ENCODE peak calls at places on chromosome 17, in nine cellular contexts. One of them, this sample, is unnamed.

GRCh38 chr17:11366451-11366850 is 125.4 kb downstream of the SHISA6 start:
- DNase-seq in AG04450: no peak
- DNase-seq in GM23248: no peak
- DNase-seq in cardiac muscle cell: peak
- DNase-seq in dorsolateral prefrontal cortex: peak
- DNase-seq in heart left ventricle: no peak
- DNase-seq in CD8-positive, alpha-beta T cell: no peak
- DNase-seq in suprapubic skin: no peak
- DNase-seq in transverse colon: no peak
- DNase-seq in this sample: no peak

GRCh38 chr17:77963441-77963840 is 4.9 kb downstream of the TNRC6C start:
- DNase-seq in CD8-positive, alpha-beta T cell: peak
- DNase-seq in suprapubic skin: no peak
- DNase-seq in transverse colon: peak
- DNase-seq in heart left ventricle: no peak
- DNase-seq in GM23248: peak
- DNase-seq in AG04450: peak
- DNase-seq in dorsolateral prefrontal cortex: peak
- DNase-seq in cardiac muscle cell: peak
- DNase-seq in this sample: no peak

GRCh38 chr17:50354776-50355175 is 8.8 kb downstream of the XYLT2 start:
- DNase-seq in AG04450: no peak
- DNase-seq in heart left ventricle: no peak
- DNase-seq in cardiac muscle cell: no peak
- DNase-seq in transverse colon: no peak
- DNase-seq in dorsolateral prefrontal cortex: no peak
- DNase-seq in CD8-positive, alpha-beta T cell: no peak
- DNase-seq in suprapubic skin: peak
- DNase-seq in GM23248: no peak
- DNase-seq in this sample: no peak

GRCh38 chr17:15920758-15921239 is 24.1 kb upstream of the ADORA2B start:
- DNase-seq in AG04450: peak
- DNase-seq in GM23248: peak
- DNase-seq in cardiac muscle cell: no peak
- DNase-seq in CD8-positive, alpha-beta T cell: no peak
- DNase-seq in transverse colon: peak
- DNase-seq in suprapubic skin: peak
- DNase-seq in heart left ventricle: no peak
- DNase-seq in dorsolateral prefrontal cortex: no peak
- DNase-seq in this sample: peak

GRCh38 chr17:74842146-74842598 is 17.5 kb downstream of the GRIN2C start:
- DNase-seq in AG04450: no peak
- DNase-seq in transverse colon: no peak
- DNase-seq in dorsolateral prefrontal cortex: no peak
- DNase-seq in cardiac muscle cell: no peak
- DNase-seq in suprapubic skin: no peak
- DNase-seq in CD8-positive, alpha-beta T cell: no peak
- DNase-seq in heart left ventricle: no peak
- DNase-seq in GM23248: peak
- DNase-seq in this sample: no peak

GRCh38 chr17:44502598-44503079 is 567 bp downstream of the GPATCH8 start:
- DNase-seq in cardiac muscle cell: no peak
- DNase-seq in heart left ventricle: peak
- DNase-seq in GM23248: peak
- DNase-seq in dorsolateral prefrontal cortex: no peak
- DNase-seq in AG04450: no peak
- DNase-seq in transverse colon: no peak
- DNase-seq in suprapubic skin: peak
- DNase-seq in CD8-positive, alpha-beta T cell: no peak
- DNase-seq in this sample: no peak

GRCh38 chr17:50062323-50063243 is 6.7 kb downstream of the ITGA3 start:
- DNase-seq in dorsolateral prefrontal cortex: peak
- DNase-seq in cardiac muscle cell: peak
- DNase-seq in heart left ventricle: peak
- DNase-seq in suprapubic skin: no peak
- DNase-seq in GM23248: peak
- DNase-seq in transverse colon: peak
- DNase-seq in CD8-positive, alpha-beta T cell: no peak
- DNase-seq in AG04450: no peak
- DNase-seq in this sample: peak

GRCh38 chr17:27807567-27808470 is 7.5 kb upstream of the NOS2 start:
- DNase-seq in transverse colon: peak
- DNase-seq in CD8-positive, alpha-beta T cell: peak
- DNase-seq in heart left ventricle: no peak
- DNase-seq in GM23248: no peak
- DNase-seq in suprapubic skin: peak
- DNase-seq in cardiac muscle cell: peak
- DNase-seq in dorsolateral prefrontal cortex: peak
- DNase-seq in AG04450: no peak
- DNase-seq in this sample: no peak

GRCh38 chr17:73285603-73285908 is 23.9 kb upstream of the CPSF4L start:
- DNase-seq in transverse colon: no peak
- DNase-seq in AG04450: no peak
- DNase-seq in dorsolateral prefrontal cortex: no peak
- DNase-seq in CD8-positive, alpha-beta T cell: no peak
- DNase-seq in cardiac muscle cell: no peak
- DNase-seq in GM23248: no peak
- DNase-seq in heart left ventricle: no peak
- DNase-seq in suprapubic skin: no peak
- DNase-seq in this sample: no peak

GRCh38 chr17:2054262-2054739 is 602 bp upstream of the HIC1 start:
- DNase-seq in CD8-positive, alpha-beta T cell: peak
- DNase-seq in suprapubic skin: no peak
- DNase-seq in GM23248: peak
- DNase-seq in AG04450: no peak
- DNase-seq in cardiac muscle cell: peak
- DNase-seq in dorsolateral prefrontal cortex: no peak
- DNase-seq in transverse colon: no peak
- DNase-seq in heart left ventricle: peak
- DNase-seq in this sample: no peak

GRCh38 chr17:3802461-3803307 is 1.7 kb upstream of the ITGAE start:
- DNase-seq in dorsolateral prefrontal cortex: no peak
- DNase-seq in heart left ventricle: no peak
- DNase-seq in GM23248: peak
- DNase-seq in suprapubic skin: no peak
- DNase-seq in CD8-positive, alpha-beta T cell: no peak
- DNase-seq in transverse colon: peak
- DNase-seq in cardiac muscle cell: no peak
- DNase-seq in AG04450: peak
- DNase-seq in this sample: peak

GRCh38 chr17:78972507-78973105 is 7.1 kb downstream of the LGALS3BP start:
- DNase-seq in suprapubic skin: no peak
- DNase-seq in dorsolateral prefrontal cortex: no peak
- DNase-seq in heart left ventricle: no peak
- DNase-seq in transverse colon: no peak
- DNase-seq in cardiac muscle cell: no peak
- DNase-seq in GM23248: no peak
- DNase-seq in AG04450: no peak
- DNase-seq in CD8-positive, alpha-beta T cell: no peak
- DNase-seq in this sample: no peak

GRCh38 chr17:63476857-63477470 is at the start of gene ACE:
- DNase-seq in heart left ventricle: no peak
- DNase-seq in CD8-positive, alpha-beta T cell: peak
- DNase-seq in suprapubic skin: no peak
- DNase-seq in dorsolateral prefrontal cortex: no peak
- DNase-seq in transverse colon: peak
- DNase-seq in cardiac muscle cell: peak
- DNase-seq in AG04450: no peak
- DNase-seq in GM23248: peak
- DNase-seq in this sample: peak

GRCh38 chr17:5468075-5468473 is 708 bp downstream of the DHX33 start:
- DNase-seq in AG04450: no peak
- DNase-seq in suprapubic skin: no peak
- DNase-seq in heart left ventricle: no peak
- DNase-seq in GM23248: no peak
- DNase-seq in transverse colon: no peak
- DNase-seq in CD8-positive, alpha-beta T cell: no peak
- DNase-seq in dorsolateral prefrontal cortex: no peak
- DNase-seq in cardiac muscle cell: no peak
- DNase-seq in this sample: no peak

GRCh38 chr17:73934696-73935095 is 268.8 kb upstream of the RPL38 start:
- DNase-seq in dorsolateral prefrontal cortex: no peak
- DNase-seq in cardiac muscle cell: no peak
- DNase-seq in suprapubic skin: no peak
- DNase-seq in heart left ventricle: no peak
- DNase-seq in transverse colon: no peak
- DNase-seq in CD8-positive, alpha-beta T cell: no peak
- DNase-seq in AG04450: no peak
- DNase-seq in GM23248: no peak
- DNase-seq in this sample: no peak

GRCh38 chr17:16371742-16372141 is 9.1 kb upstream of the UBB start:
- DNase-seq in suprapubic skin: no peak
- DNase-seq in dorsolateral prefrontal cortex: no peak
- DNase-seq in AG04450: peak
- DNase-seq in cardiac muscle cell: no peak
- DNase-seq in transverse colon: no peak
- DNase-seq in CD8-positive, alpha-beta T cell: no peak
- DNase-seq in heart left ventricle: no peak
- DNase-seq in GM23248: peak
- DNase-seq in this sample: no peak

GRCh38 chr17:63405741-63406261 is 40.3 kb downstream of the CYB561 start:
- DNase-seq in cardiac muscle cell: peak
- DNase-seq in suprapubic skin: no peak
- DNase-seq in heart left ventricle: no peak
- DNase-seq in CD8-positive, alpha-beta T cell: no peak
- DNase-seq in transverse colon: no peak
- DNase-seq in GM23248: peak
- DNase-seq in dorsolateral prefrontal cortex: no peak
- DNase-seq in AG04450: peak
- DNase-seq in this sample: no peak

GRCh38 chr17:38704645-38705522 is at the start of gene MLLT6:
- DNase-seq in suprapubic skin: peak
- DNase-seq in CD8-positive, alpha-beta T cell: peak
- DNase-seq in dorsolateral prefrontal cortex: peak
- DNase-seq in cardiac muscle cell: peak
- DNase-seq in transverse colon: peak
- DNase-seq in AG04450: no peak
- DNase-seq in heart left ventricle: peak
- DNase-seq in GM23248: peak
- DNase-seq in this sample: peak

GRCh38 chr17:49473900-49474751 is 21.0 kb upstream of the NGFR start:
- DNase-seq in cardiac muscle cell: no peak
- DNase-seq in GM23248: no peak
- DNase-seq in dorsolateral prefrontal cortex: no peak
- DNase-seq in CD8-positive, alpha-beta T cell: no peak
- DNase-seq in heart left ventricle: no peak
- DNase-seq in AG04450: no peak
- DNase-seq in transverse colon: no peak
- DNase-seq in suprapubic skin: no peak
- DNase-seq in this sample: no peak

GRCh38 chr17:27354051-27354490 is 60.2 kb downstream of the WSB1 start:
- DNase-seq in CD8-positive, alpha-beta T cell: no peak
- DNase-seq in suprapubic skin: no peak
- DNase-seq in transverse colon: no peak
- DNase-seq in GM23248: no peak
- DNase-seq in dorsolateral prefrontal cortex: no peak
- DNase-seq in heart left ventricle: no peak
- DNase-seq in AG04450: no peak
- DNase-seq in cardiac muscle cell: no peak
- DNase-seq in this sample: peak

GRCh38 chr17:68458260-68459029 is 1.1 kb upstream of the WIPI1 start:
- DNase-seq in heart left ventricle: no peak
- DNase-seq in dorsolateral prefrontal cortex: no peak
- DNase-seq in cardiac muscle cell: no peak
- DNase-seq in transverse colon: no peak
- DNase-seq in AG04450: no peak
- DNase-seq in CD8-positive, alpha-beta T cell: no peak
- DNase-seq in GM23248: no peak
- DNase-seq in suprapubic skin: no peak
- DNase-seq in this sample: no peak
- H3K27ac ChIP-seq in heart left ventricle: peak
- H3K27ac ChIP-seq in dorsolateral prefrontal cortex: peak
- H3K27ac ChIP-seq in cardiac muscle cell: peak
- H3K27ac ChIP-seq in transverse colon: peak
- H3K27ac ChIP-seq in AG04450: peak
- H3K27ac ChIP-seq in CD8-positive, alpha-beta T cell: peak
- H3K27ac ChIP-seq in GM23248: peak
- H3K27ac ChIP-seq in suprapubic skin: peak
- H3K27ac ChIP-seq in this sample: peak

DNA sequence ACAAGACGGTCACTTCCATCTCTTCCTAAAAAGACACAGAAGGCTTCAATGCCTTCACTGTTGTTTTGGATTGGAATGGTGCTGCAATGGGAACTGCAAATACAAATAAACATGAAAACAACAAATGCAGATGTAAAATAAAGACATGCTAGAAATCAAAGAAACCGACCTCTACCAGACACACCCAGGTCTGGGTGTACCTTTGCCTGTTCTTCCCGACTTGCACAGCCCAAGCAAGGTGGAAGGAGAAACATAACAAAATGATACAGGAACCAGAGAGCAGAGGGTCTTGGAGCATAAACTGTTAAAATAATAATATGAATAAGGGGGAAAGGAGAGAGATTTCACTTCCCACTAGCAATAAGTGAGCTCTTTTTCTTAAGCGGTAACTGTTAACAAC is 17.3 kb downstream of the RFFL start:
- DNase-seq in cardiac muscle cell: no peak
- DNase-seq in dorsolateral prefrontal cortex: no peak
- DNase-seq in transverse colon: no peak
- DNase-seq in CD8-positive, alpha-beta T cell: no peak
- DNase-seq in AG04450: no peak
- DNase-seq in suprapubic skin: no peak
- DNase-seq in heart left ventricle: no peak
- DNase-seq in GM23248: no peak
- DNase-seq in this sample: no peak
- H3K4me3 ChIP-seq in cardiac muscle cell: no peak
- H3K4me3 ChIP-seq in dorsolateral prefrontal cortex: no peak
- H3K4me3 ChIP-seq in transverse colon: no peak
- H3K4me3 ChIP-seq in CD8-positive, alpha-beta T cell: peak
- H3K4me3 ChIP-seq in AG04450: no peak
- H3K4me3 ChIP-seq in suprapubic skin: no peak
- H3K4me3 ChIP-seq in heart left ventricle: no peak
- H3K4me3 ChIP-seq in GM23248: no peak
- H3K4me3 ChIP-seq in this sample: no peak

GRCh38 chr17:42526031-42526444 is 10.0 kb upstream of the NAGLU start:
- DNase-seq in CD8-positive, alpha-beta T cell: no peak
- DNase-seq in transverse colon: peak
- DNase-seq in cardiac muscle cell: no peak
- DNase-seq in GM23248: peak
- DNase-seq in heart left ventricle: no peak
- DNase-seq in suprapubic skin: no peak
- DNase-seq in dorsolateral prefrontal cortex: no peak
- DNase-seq in AG04450: no peak
- DNase-seq in this sample: peak
- H3K27ac ChIP-seq in CD8-positive, alpha-beta T cell: no peak
- H3K27ac ChIP-seq in transverse colon: peak
- H3K27ac ChIP-seq in cardiac muscle cell: no peak
- H3K27ac ChIP-seq in GM23248: peak
- H3K27ac ChIP-seq in heart left ventricle: peak
- H3K27ac ChIP-seq in suprapubic skin: no peak
- H3K27ac ChIP-seq in dorsolateral prefrontal cortex: no peak
- H3K27ac ChIP-seq in AG04450: peak
- H3K27ac ChIP-seq in this sample: peak

DNA sequence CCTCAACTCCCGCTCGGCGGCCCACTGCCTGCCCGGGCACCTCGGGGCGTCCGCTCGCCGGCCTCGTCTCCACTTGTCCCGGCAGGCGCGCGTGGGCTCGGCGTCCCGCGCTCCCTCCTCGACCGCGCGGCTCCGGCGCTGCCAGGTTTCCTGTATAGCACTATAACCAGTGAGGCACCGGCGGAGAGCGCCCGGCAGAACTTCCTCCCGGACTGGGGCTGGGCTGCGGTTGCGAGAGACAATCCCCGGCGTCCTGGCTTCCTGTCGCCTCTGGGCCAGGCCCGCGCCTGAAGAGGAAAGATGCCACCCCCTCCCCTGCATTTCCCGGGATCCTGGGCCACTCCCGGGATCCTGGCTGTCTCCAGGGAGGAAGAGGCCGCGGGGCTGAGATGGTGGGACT is 119.3 kb upstream of the SMURF2 start:
- DNase-seq in suprapubic skin: peak
- DNase-seq in cardiac muscle cell: peak
- DNase-seq in CD8-positive, alpha-beta T cell: peak
- DNase-seq in AG04450: no peak
- DNase-seq in GM23248: peak
- DNase-seq in heart left ventricle: peak
- DNase-seq in transverse colon: peak
- DNase-seq in dorsolateral prefrontal cortex: peak
- DNase-seq in this sample: peak
- H3K4me3 ChIP-seq in suprapubic skin: peak
- H3K4me3 ChIP-seq in cardiac muscle cell: peak
- H3K4me3 ChIP-seq in CD8-positive, alpha-beta T cell: no peak
- H3K4me3 ChIP-seq in AG04450: no peak
- H3K4me3 ChIP-seq in GM23248: no peak
- H3K4me3 ChIP-seq in heart left ventricle: peak
- H3K4me3 ChIP-seq in transverse colon: peak
- H3K4me3 ChIP-seq in dorsolateral prefrontal cortex: peak
- H3K4me3 ChIP-seq in this sample: peak

This sample was measured in psoas muscle.